ENCODE peak calls at places on chromosomes 1 and 21, in four cellular contexts. I, J, Q and T are unnamed samples.
A peak's percentile ranks its signal among the peaks of the same experiment; 100 is the strongest.

GRCh38 chr1:96487961-96488360 is 233.6 kb upstream of the PTBP2 start:
- DNase-seq in Q (no peak), I (no peak), J (no peak), T (no peak)

GRCh38 chr1:214321686-214322453 is 40.9 kb downstream of the SMYD2 start:
- DNase-seq in I (no peak), J (no peak), Q (no peak), T (no peak)

GRCh38 chr1:21301794-21302440 is 11.7 kb upstream of the ECE1 start:
- DNase-seq in I (no peak), Q (no peak), J (no peak), T (no peak)

GRCh38 chr21:36700295-36700960 is 1.5 kb downstream of the SIM2 start:
- DNase-seq in J (no peak), I (no peak), Q (peak; percentile 65), T (no peak)

GRCh38 chr1:192810253-192810880 is 1.5 kb downstream of the RGS2 start:
- DNase-seq in Q (peak; percentile 84), J (peak; percentile 29), I (peak; percentile 80), T (peak; percentile 12)

GRCh38 chr1:191876631-191877030 is 281.6 kb upstream of the RGS18 start:
- DNase-seq in Q (no peak), I (no peak), J (no peak), T (no peak)

GRCh38 chr1:218346391-218347204 is 1.5 kb downstream of the TGFB2 start:
- DNase-seq in I (no peak), J (no peak), Q (peak; percentile 43), T (no peak)

GRCh38 chr1:150551784-150552691 is 2.8 kb downstream of the ADAMTSL4 start:
- DNase-seq in I (no peak), J (peak; percentile 70), Q (peak; percentile 46), T (peak; percentile 56)

GRCh38 chr21:45463871-45464270 is 58.9 kb downstream of the COL18A1 start:
- DNase-seq in J (no peak), I (no peak), Q (no peak), T (no peak)

GRCh38 chr1:5156416-5156815 is 502.0 kb downstream of the AJAP1 start:
- DNase-seq in I (no peak), J (no peak), Q (no peak), T (no peak)

DNA sequence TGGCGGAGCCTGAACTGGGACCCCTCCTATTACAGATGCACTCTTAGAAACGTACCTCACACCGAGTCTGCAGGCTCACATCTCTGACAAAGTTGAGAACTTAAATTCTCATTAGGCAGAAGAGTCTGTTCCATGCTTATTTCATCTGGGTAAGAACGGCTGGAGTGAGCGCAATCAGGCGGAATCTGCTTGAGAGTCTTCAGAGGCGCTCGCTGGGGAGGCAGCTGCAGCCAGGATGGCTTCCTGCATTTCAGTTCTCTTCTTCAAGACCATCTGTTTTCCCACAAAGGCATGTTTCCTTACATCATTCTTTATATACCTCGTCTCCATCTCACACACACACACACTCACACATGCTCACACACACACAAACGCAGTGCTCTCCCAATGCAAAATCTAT is 497.1 kb downstream of the AJAP1 start:
- DNase-seq in I (no peak), J (no peak), Q (no peak), T (no peak)
- H3K9me3 ChIP-seq in I (no peaks in the 10 kb centered on the region), J (no peaks in the 10 kb centered on the region), Q (no peaks in the 10 kb centered on the region), T (no peaks in the 10 kb centered on the region)

DNA sequence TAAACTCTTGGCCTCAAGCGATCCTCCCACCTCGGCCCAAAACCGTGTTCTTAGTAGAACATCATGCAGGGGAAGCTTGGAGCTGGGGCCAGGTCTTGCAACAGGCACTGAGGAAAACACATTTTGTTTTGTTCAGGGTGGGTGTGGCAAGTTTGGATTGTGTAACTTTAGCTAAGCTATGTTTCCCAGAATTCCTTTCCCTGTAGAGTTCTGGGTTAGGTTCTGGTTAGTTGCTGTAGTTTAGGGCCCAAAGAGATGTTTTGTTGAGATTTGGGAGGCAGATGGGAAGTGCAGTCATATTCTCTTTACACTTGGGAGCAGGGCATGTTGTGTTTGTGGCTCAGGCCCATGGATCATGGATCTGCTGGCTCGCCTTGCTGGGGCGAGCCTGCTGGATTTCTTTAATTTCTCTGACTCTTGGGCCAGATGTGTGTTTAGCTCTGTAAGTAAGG is 24.0 kb downstream of the PLA2G5 start:
- DNase-seq in I (no peak), Q (no peak), J (no peak), T (no peak)
- H3K4me3 ChIP-seq in I (no peak overlapping the region), Q (no peak overlapping the region), J (no peak overlapping the region), T (no peak overlapping the region)

GRCh38 chr1:3337798-3338724 is 116.4 kb upstream of the ARHGEF16 start:
- DNase-seq in J (no peak), Q (no peak), I (no peak), T (no peak)

GRCh38 chr1:3336641-3337621 is 117.5 kb upstream of the ARHGEF16 start:
- DNase-seq in I (no peak), J (no peak), Q (no peak), T (no peak)

GRCh38 chr1:3339856-3340255 is 114.6 kb upstream of the ARHGEF16 start:
- DNase-seq in I (no peak), Q (no peak), J (no peak), T (no peak)

GRCh38 chr1:3340548-3341235 is 113.8 kb upstream of the ARHGEF16 start:
- DNase-seq in Q (no peak), I (no peak), J (no peak), T (no peak)

GRCh38 chr1:3338725-3339070 is 115.8 kb upstream of the ARHGEF16 start:
- DNase-seq in J (no peak), I (no peak), Q (no peak), T (no peak)
- H3K9me3 ChIP-seq in J (no peaks in the 10 kb centered on the region), I (no peaks in the 10 kb centered on the region), Q (peaks cover 6% of the 10 kb centered on the region), T (no peaks in the 10 kb centered on the region)

GRCh38 chr1:68464891-68465290 is 15.1 kb upstream of the RPE65 start:
- DNase-seq in I (no peak), Q (peak; percentile 41), J (no peak), T (no peak)

GRCh38 chr1:68459091-68459490 is 9.3 kb upstream of the RPE65 start:
- DNase-seq in Q (no peak), J (no peak), I (no peak), T (no peak)

GRCh38 chr1:68460935-68461334 is 11.2 kb upstream of the RPE65 start:
- DNase-seq in Q (no peak), J (no peak), I (no peak), T (no peak)

GRCh38 chr1:68456207-68456606 is 6.5 kb upstream of the RPE65 start:
- DNase-seq in Q (no peak), I (no peak), J (no peak), T (no peak)

DNA sequence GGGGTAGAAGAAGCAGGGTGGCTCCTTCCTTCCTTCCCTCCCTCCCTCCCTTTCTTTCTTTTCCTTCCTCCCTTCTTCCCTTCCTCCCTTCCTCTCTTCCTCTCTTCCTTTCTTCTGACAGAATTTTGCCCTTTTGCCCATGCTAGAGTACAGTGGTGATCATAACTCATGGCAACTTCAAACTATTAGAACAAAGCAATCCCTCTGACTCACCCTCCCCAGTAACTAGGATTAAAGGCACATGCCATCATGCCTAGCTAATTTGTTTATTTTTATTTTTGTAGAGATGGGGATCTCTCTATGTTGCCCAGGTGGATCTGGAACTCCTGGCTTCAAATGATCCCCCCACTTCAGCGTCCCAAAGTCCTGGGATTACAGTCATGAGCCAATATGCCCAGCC is 10.0 kb upstream of the RPE65 start:
- DNase-seq in J (no peak), Q (no peak), I (no peak), T (no peak)
- H3K4me3 ChIP-seq in J (no peak overlapping the region), Q (no peak overlapping the region), I (no peak overlapping the region), T (no peak overlapping the region)

DNA sequence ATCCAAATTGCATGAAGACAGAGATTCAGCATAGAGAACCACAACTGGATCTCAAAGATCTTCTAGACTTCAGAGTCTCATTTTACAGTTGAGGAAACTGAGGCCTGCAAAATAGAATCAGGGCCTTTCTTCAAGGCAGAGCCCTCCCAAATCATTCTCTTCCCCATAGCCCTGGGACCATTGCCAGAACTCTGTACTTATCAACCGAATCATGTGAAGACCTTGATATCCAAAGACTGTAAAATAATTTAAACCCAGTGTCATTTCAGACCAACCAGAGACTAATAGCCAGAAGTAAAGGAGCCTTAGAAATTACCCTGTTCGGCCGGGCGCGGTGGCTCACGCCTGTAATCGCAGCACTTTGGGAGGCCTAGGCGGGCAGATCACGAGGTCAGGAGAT is 90.1 kb downstream of the DTL start:
- DNase-seq in J (peak; percentile 70), Q (no peak), I (no peak), T (no peak)
- H3K9me3 ChIP-seq in J (no peaks in the 10 kb centered on the region), Q (no peaks in the 10 kb centered on the region), I (no peaks in the 10 kb centered on the region), T (no peaks in the 10 kb centered on the region)